ENCODE peak calls at places on chromosomes 3 and 15, in five cellular contexts. P is Panc1, E is Peyer's patch, W is neural progenitor cell, Y is adrenal gland. K is an unnamed sample. For H3K4me1, the result is how much of the 10 kb centered on the place peaks cover.

GRCh38 chr3:105614288-105615030 is 247.8 kb downstream of the ALCAM start:
- DNase-seq in P (no peak), E (no peak), W (no peak), Y (no peak), K (no peak)

GRCh38 chr3:25962255-25962654 is 172.4 kb downstream of the OXSM start:
- DNase-seq in P (no peak), E (no peak), W (peak), Y (no peak), K (no peak)

GRCh38 chr3:127446756-127447155 is 143.8 kb downstream of the TPRA1 start:
- DNase-seq in P (no peak), E (peak), W (no peak), Y (no peak), K (no peak)

GRCh38 chr3:147409143-147410121 is at the start of gene ZIC1:
- DNase-seq in P (no peak), E (no peak), W (peak), Y (no peak), K (no peak)

GRCh38 chr15:19987389-19988048 is 554.1 kb downstream of the GOLGA6L6 start:
- DNase-seq in P (no peak), E (no peak), W (no peak), Y (no peak), K (no peak)

GRCh38 chr15:35000511-35000910 is 12.4 kb upstream of the ZNF770 start:
- DNase-seq in P (no peak), E (no peak), W (no peak), Y (no peak), K (no peak)

GRCh38 chr3:177579419-177579818 is 382.1 kb upstream of the TBL1XR1 start:
- DNase-seq in P (no peak), E (no peak), W (no peak), Y (no peak), K (no peak)

GRCh38 chr15:60115579-60116415 is 111.7 kb downstream of the FOXB1 start:
- DNase-seq in P (no peak), E (no peak), W (no peak), Y (no peak), K (no peak)

GRCh38 chr3:67529915-67530314 is 124.5 kb downstream of the SUCLG2 start:
- DNase-seq in P (no peak), E (no peak), W (no peak), Y (no peak), K (no peak)

GRCh38 chr3:184761120-184761841 is 49.4 kb upstream of the MAGEF1 start:
- DNase-seq in P (no peak), E (no peak), W (no peak), Y (no peak), K (no peak)

GRCh38 chr15:35705885-35706590 is 160.1 kb upstream of the DPH6 start:
- DNase-seq in P (no peak), E (no peak), W (no peak), Y (peak), K (no peak)

GRCh38 chr3:144737281-144737680 is 765.7 kb downstream of the DIPK2A start:
- DNase-seq in P (no peak), E (no peak), W (no peak), Y (no peak), K (no peak)

GRCh38 chr3:64188810-64189560 is 36.3 kb downstream of the PRICKLE2 start:
- DNase-seq in P (peak), E (no peak), W (no peak), Y (peak), K (peak)

GRCh38 chr3:54093849-54094248 is 28.5 kb upstream of the CACNA2D3 start:
- DNase-seq in P (no peak), E (no peak), W (no peak), Y (no peak), K (no peak)

GRCh38 chr3:30073622-30074021 is 532.8 kb upstream of the TGFBR2 start:
- DNase-seq in P (no peak), E (no peak), W (no peak), Y (no peak), K (no peak)

GRCh38 chr15:95932676-95933075 is 397.8 kb upstream of the NR2F2 start:
- DNase-seq in P (no peak), E (no peak), W (no peak), Y (no peak), K (no peak)

GRCh38 chr3:28799084-28799483 is 450.5 kb upstream of the AZI2 start:
- DNase-seq in P (no peak), E (no peak), W (peak), Y (peak), K (no peak)

GRCh38 chr3:25473246-25473645 is 45.2 kb downstream of the RARB start:
- DNase-seq in P (no peak), E (no peak), W (peak), Y (no peak), K (no peak)

GRCh38 chr3:179933079-179933478 is 103.7 kb downstream of the PEX5L start:
- DNase-seq in P (no peak), E (no peak), W (no peak), Y (no peak), K (no peak)

GRCh38 chr15:97993310-97993738 is 32.8 kb downstream of the ARRDC4 start:
- DNase-seq in P (no peak), E (no peak), W (no peak), Y (peak), K (no peak)

GRCh38 chr15:69607101-69607500 is 154.5 kb downstream of the RPLP1 start:
- DNase-seq in P (no peak), E (no peak), W (peak), Y (no peak), K (no peak)

GRCh38 chr15:48596415-48596814 is 49.1 kb downstream of the FBN1 start:
- DNase-seq in P (no peak), E (no peak), W (no peak), Y (no peak), K (no peak)

GRCh38 chr3:72135636-72136035 is 350.7 kb upstream of the PROK2 start:
- DNase-seq in P (no peak), E (no peak), W (no peak), Y (no peak), K (no peak)

GRCh38 chr3:72137865-72138861 is 353.2 kb upstream of the PROK2 start:
- DNase-seq in P (no peak), E (no peak), W (no peak), Y (no peak), K (no peak)

GRCh38 chr3:72142028-72142427 is 357.1 kb upstream of the PROK2 start:
- DNase-seq in P (no peak), E (no peak), W (no peak), Y (no peak), K (no peak)

GRCh38 chr3:72141264-72141663 is 356.3 kb upstream of the PROK2 start:
- DNase-seq in P (no peak), E (no peak), W (no peak), Y (no peak), K (no peak)

DNA sequence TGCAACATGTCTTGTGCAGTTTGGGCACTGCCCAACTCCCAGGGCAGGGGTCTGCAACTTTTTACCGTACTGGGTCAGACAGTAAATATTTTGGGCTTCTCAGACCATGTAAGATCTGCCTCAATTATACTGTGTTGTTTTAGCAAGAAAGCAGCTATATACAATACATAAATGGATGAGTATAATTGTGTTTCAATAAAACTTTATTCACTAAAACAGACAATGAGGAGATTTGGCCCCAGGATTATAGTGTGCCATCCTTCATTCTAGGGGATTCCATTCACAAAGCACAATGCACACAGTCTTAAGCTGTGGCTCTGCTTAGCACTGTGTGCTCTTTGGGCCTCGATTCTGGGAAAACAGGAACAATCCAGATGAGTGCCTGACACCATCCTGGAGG is 354.4 kb upstream of the PROK2 start:
- DNase-seq in P (no peak), E (no peak), W (no peak), Y (no peak), K (no peak)
- H3K4me1 ChIP-seq in P (under half), E (under half), W (under half), Y (under half), K (under half)

DNA sequence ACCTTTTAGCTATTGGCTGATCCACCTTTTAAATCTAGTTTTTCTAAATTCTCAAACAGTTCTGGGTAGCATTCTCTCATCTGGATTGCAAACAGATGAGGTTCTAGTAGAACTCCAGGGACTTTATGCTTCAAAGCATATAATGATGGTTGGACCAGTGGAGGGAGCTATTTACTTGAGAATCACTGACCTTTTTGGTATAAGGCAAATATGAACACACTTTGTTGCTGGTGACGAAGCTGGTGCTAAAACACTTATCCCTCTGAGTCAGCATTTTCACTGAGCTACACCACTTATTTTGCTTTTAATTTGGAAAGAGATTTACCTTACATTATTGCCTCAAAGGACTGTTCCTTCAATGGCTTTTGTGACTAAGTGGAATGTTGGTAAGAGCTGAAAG is 58.6 kb upstream of the SLITRK3 start:
- DNase-seq in P (peak), E (no peak), W (peak), Y (no peak), K (no peak)
- TF ChIP-seq CTCF in P (peak), E (no peak), W (peak), Y (no peak), K (no peak)

DNA sequence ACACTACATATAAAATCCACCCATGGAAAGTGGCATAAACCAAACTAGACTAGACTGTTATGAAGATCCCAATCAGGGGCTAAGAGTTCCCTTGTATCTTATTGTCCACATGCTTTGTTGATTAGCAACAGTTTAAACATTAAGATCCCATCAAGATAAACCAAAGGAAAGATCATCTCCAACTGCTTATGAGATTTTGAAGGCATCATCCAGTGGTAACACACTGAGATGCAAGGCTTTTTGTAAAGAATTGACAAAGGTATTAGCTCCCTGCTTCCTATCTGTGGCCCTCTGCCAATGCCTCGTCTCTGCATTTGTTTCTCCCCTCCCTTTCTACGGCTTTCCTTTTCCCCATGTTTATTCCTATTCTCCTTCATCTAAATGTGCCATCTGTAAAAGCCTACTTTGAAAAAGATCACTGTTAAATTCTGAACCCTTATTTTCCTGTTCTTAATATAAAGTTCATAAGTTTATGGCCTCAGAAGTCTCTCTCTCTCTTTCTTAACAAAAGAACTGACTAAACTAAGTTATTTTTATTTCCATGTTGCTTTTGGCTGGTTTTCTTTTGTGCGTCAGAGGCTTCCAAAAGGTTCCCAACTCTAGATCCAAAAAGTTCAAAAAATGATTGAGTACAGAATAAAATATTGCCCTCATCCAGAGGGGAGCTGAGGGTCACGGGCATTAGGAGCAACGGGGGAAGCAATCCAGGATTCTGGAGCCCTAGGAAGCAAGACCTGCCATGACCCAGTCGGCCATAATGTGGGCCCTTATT is 5.5 kb downstream of the PLD1 start:
- DNase-seq in P (no peak), E (no peak), W (no peak), Y (peak), K (no peak)
- H3K4me3 ChIP-seq in P (no peak), E (no peak), W (no peak), Y (no peak), K (no peak)

DNA sequence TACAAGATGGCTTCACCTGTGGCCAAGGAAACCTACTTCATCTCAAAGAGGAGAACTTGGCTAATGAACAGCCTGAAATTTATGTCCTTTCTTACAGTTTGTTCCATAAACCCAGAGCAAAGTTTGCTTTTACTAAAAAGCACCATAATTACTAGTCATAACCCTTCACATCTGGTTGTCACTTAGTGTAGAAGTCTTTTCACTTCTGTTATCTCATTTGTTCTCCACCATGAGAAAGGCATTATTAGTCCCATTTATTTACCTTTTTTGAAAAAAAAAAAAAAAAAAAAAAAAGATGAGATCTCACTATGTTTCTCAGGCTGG is 76.2 kb upstream of the RNU6-1 start:
- DNase-seq in P (no peak), E (no peak), W (no peak), Y (no peak), K (no peak)
- H3K4me1 ChIP-seq in P (under half), E (under half), W (under half), Y (under half), K (under half)

DNA sequence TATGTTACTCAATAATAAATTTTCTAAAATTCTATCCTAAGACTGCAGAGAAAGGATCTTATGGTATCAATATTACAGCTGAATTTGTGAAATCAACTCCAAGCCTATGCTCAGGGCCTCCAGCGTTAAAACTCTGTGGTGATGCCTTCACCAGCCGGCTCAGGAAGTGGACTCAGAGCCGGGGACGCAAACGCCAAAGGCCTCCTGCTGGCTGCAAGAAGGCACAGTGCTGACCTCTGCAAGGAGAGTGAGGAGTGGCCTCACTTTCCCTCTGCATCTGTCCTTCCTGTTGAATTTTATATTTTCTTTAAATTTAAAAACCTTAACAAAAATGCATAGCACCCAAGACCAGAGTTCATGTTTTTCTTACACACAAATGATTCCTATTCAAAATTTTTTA is 48.5 kb downstream of the HERC2 start:
- DNase-seq in P (no peak), E (no peak), W (peak), Y (no peak), K (no peak)
- TF ChIP-seq CTCF in P (no peak), E (no peak), W (peak), Y (no peak), K (peak)

DNA sequence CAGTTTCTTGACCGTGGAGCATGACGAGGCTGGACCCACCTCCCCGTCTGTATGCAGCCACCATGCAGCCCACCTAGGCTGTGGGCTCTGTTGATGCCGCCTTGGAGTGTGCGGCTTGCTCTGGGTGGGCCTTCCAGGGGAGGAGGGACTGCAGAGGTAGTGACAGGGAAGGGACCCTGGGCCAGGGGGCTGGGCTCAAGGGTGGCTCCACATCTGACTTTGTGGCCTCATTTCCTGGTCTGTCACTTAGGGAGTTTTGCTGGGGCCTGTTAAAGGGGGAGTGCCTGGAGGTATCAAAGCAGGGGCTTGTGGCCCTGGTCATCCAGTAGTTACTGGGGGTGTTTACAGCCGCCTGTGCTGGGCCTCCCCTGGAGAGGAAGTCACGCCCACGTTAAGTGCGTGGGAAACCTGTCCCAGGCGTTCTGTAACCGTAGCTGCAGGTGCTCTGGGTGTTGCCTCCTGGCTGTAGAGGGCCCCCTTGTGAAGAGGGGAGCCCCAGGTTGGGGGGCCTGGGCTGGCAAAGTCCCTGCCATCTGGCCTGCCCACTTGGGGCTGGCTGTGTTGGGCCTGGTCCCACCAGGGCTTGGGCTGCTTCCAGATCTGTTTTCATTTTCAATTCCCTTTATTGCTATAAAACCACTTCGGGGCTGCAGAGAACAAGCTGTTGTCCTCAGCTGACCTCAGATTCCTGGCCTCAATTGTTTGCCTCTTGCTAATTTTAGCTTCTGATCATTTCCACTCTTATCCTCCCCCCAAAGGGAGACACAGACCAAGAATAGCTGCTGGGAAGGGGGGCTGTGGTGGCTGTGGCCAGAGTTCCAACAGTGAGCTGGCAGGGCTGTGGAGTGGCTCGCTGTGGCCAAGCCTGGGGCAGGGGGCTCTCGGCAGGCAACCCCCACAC is 26.5 kb downstream of the KLF13 start:
- DNase-seq in P (no peak), E (peak), W (no peak), Y (peak), K (peak)
- H3K4me3 ChIP-seq in P (no peak), E (no peak), W (no peak), Y (peak), K (peak)

DNA sequence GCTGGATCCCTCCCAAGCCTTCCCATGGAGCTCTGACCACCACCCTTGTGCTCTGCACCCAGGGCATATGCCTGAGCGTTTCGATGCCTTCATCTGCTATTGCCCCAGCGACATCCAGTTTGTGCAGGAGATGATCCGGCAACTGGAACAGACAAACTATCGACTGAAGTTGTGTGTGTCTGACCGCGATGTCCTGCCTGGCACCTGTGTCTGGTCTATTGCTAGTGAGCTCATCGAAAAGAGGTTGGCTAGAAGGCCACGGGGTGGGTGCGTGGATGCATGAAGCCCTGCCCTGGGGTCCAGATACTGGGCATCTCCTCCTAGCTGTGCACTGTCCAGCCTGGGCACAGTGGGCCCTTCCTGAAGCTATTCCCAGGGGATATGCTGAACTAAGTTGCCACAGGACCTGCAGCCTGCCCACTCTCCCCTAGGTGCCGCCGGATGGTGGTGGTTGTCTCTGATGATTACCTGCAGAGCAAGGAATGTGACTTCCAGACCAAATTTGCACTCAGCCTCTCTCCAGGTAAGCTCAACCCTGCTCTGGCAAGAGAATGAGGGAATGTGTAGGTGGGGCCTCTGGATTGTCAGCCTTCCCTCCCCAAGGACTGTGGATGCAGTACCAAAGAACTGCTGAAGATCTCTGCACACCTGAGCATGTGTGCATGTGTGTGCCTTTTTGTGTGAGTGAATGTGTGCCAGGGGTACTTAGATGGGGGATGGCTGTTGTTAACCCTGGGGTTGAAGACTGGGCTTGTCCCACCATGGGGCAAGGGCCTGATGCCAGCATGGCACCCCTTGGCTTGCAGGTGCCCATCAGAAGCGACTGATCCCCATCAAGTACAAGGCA is 2.1 kb downstream of the MYD88 start:
- DNase-seq in P (no peak), E (no peak), W (no peak), Y (no peak), K (no peak)
- H3K4me1 ChIP-seq in P (under half), E (under half), W (under half), Y (under half), K (under half)

GRCh38 chr3:51706788-51707731 is at the start of gene GRM2:
- DNase-seq in P (no peak), E (peak), W (peak), Y (peak), K (no peak)
- TF ChIP-seq CTCF in P (no peak), E (no peak), W (no peak), Y (peak), K (no peak)

GRCh38 chr3:186810597-186810996 is 4.3 kb upstream of the RFC4 start:
- DNase-seq in P (no peak), E (no peak), W (no peak), Y (no peak), K (no peak)

GRCh38 chr3:186802701-186803100 is 3.6 kb downstream of the RFC4 start:
- DNase-seq in P (no peak), E (no peak), W (no peak), Y (no peak), K (no peak)

GRCh38 chr3:186806173-186807055 is at the start of gene RFC4:
- DNase-seq in P (peak), E (peak), W (peak), Y (peak), K (peak)

GRCh38 chr3:186807231-186807630 is 949 bp upstream of the RFC4 start:
- DNase-seq in P (no peak), E (no peak), W (no peak), Y (no peak), K (no peak)
- H3K4me3 ChIP-seq in P (peak), E (peak), W (peak), Y (peak), K (peak)

K was measured in thoracic aorta.